ENCODE peak calls at places on chromosomes 1 and 21, in ten cellular contexts. One of them, this sample, is unnamed.
A peak's percentile ranks its signal among the peaks of the same experiment; 100 is the strongest.

GRCh38 chr1:24761582-24761981 is 16.3 kb downstream of the CLIC4 start:
- DNase-seq in right lobe of liver: no peak
- DNase-seq in body of pancreas: no peak
- DNase-seq in thyroid gland: no peak
- DNase-seq in esophagus squamous epithelium: no peak
- DNase-seq in skeletal muscle cell: no peak
- DNase-seq in PC-3: no peak
- DNase-seq in Peyer's patch: no peak
- DNase-seq in AG10803: no peak
- DNase-seq in astrocyte of the cerebellum: no peak
- DNase-seq in this sample: no peak

GRCh38 chr1:184191181-184191601 is 139.7 kb downstream of the TSEN15 start:
- DNase-seq in right lobe of liver: no peak
- DNase-seq in body of pancreas: peak; percentile 13
- DNase-seq in thyroid gland: no peak
- DNase-seq in esophagus squamous epithelium: no peak
- DNase-seq in skeletal muscle cell: peak; percentile 79
- DNase-seq in PC-3: no peak
- DNase-seq in Peyer's patch: no peak
- DNase-seq in AG10803: peak; percentile 96
- DNase-seq in astrocyte of the cerebellum: peak; percentile 58
- DNase-seq in this sample: peak; percentile 60

GRCh38 chr1:84539972-84540371 is 33.6 kb upstream of the GNG5 start:
- DNase-seq in right lobe of liver: no peak
- DNase-seq in body of pancreas: no peak
- DNase-seq in thyroid gland: no peak
- DNase-seq in esophagus squamous epithelium: no peak
- DNase-seq in skeletal muscle cell: no peak
- DNase-seq in PC-3: peak; percentile 76
- DNase-seq in Peyer's patch: no peak
- DNase-seq in AG10803: no peak
- DNase-seq in astrocyte of the cerebellum: no peak
- DNase-seq in this sample: peak; percentile 28

GRCh38 chr1:236023926-236024565 is 40.8 kb downstream of the NID1 start:
- DNase-seq in right lobe of liver: no peak
- DNase-seq in body of pancreas: no peak
- DNase-seq in thyroid gland: no peak
- DNase-seq in esophagus squamous epithelium: no peak
- DNase-seq in skeletal muscle cell: no peak
- DNase-seq in PC-3: peak; percentile 35
- DNase-seq in Peyer's patch: no peak
- DNase-seq in AG10803: no peak
- DNase-seq in astrocyte of the cerebellum: no peak
- DNase-seq in this sample: no peak

GRCh38 chr1:83692524-83693336 is 306.2 kb downstream of the TTLL7 start:
- DNase-seq in right lobe of liver: peak; percentile 57
- DNase-seq in body of pancreas: peak; percentile 32
- DNase-seq in thyroid gland: peak; percentile 14
- DNase-seq in esophagus squamous epithelium: no peak
- DNase-seq in skeletal muscle cell: no peak
- DNase-seq in PC-3: peak; percentile 16
- DNase-seq in Peyer's patch: no peak
- DNase-seq in AG10803: no peak
- DNase-seq in astrocyte of the cerebellum: no peak
- DNase-seq in this sample: peak; percentile 25

GRCh38 chr1:94743866-94744265 is 76.3 kb upstream of the SLC44A3 start:
- DNase-seq in right lobe of liver: no peak
- DNase-seq in body of pancreas: no peak
- DNase-seq in thyroid gland: peak; percentile 51
- DNase-seq in esophagus squamous epithelium: no peak
- DNase-seq in skeletal muscle cell: peak; percentile 83
- DNase-seq in PC-3: no peak
- DNase-seq in Peyer's patch: no peak
- DNase-seq in AG10803: no peak
- DNase-seq in astrocyte of the cerebellum: no peak
- DNase-seq in this sample: no peak

GRCh38 chr1:152186556-152187285 is 27.7 kb upstream of the RPTN start:
- DNase-seq in right lobe of liver: no peak
- DNase-seq in body of pancreas: no peak
- DNase-seq in thyroid gland: no peak
- DNase-seq in esophagus squamous epithelium: no peak
- DNase-seq in skeletal muscle cell: no peak
- DNase-seq in PC-3: peak; percentile 47
- DNase-seq in Peyer's patch: no peak
- DNase-seq in AG10803: no peak
- DNase-seq in astrocyte of the cerebellum: no peak
- DNase-seq in this sample: no peak

GRCh38 chr1:115781830-115782229 is 13.3 kb upstream of the CASQ2 start:
- DNase-seq in right lobe of liver: no peak
- DNase-seq in body of pancreas: no peak
- DNase-seq in thyroid gland: no peak
- DNase-seq in esophagus squamous epithelium: no peak
- DNase-seq in skeletal muscle cell: no peak
- DNase-seq in PC-3: no peak
- DNase-seq in Peyer's patch: no peak
- DNase-seq in AG10803: no peak
- DNase-seq in astrocyte of the cerebellum: no peak
- DNase-seq in this sample: no peak

GRCh38 chr1:15332952-15333715 is 76.6 kb upstream of the EFHD2 start:
- DNase-seq in right lobe of liver: no peak
- DNase-seq in body of pancreas: no peak
- DNase-seq in thyroid gland: peak; percentile 39
- DNase-seq in esophagus squamous epithelium: no peak
- DNase-seq in skeletal muscle cell: no peak
- DNase-seq in PC-3: no peak
- DNase-seq in Peyer's patch: no peak
- DNase-seq in AG10803: no peak
- DNase-seq in astrocyte of the cerebellum: no peak
- DNase-seq in this sample: no peak

GRCh38 chr21:26011292-26011940 is 159.2 kb downstream of the APP start:
- DNase-seq in right lobe of liver: no peak
- DNase-seq in body of pancreas: no peak
- DNase-seq in thyroid gland: no peak
- DNase-seq in esophagus squamous epithelium: no peak
- DNase-seq in skeletal muscle cell: no peak
- DNase-seq in PC-3: no peak
- DNase-seq in Peyer's patch: no peak
- DNase-seq in AG10803: no peak
- DNase-seq in astrocyte of the cerebellum: no peak
- DNase-seq in this sample: no peak

GRCh38 chr1:242824435-242824834 is 299.9 kb upstream of the PLD5 start:
- DNase-seq in right lobe of liver: no peak
- DNase-seq in body of pancreas: no peak
- DNase-seq in thyroid gland: no peak
- DNase-seq in esophagus squamous epithelium: no peak
- DNase-seq in skeletal muscle cell: no peak
- DNase-seq in PC-3: peak; percentile 60
- DNase-seq in Peyer's patch: no peak
- DNase-seq in AG10803: peak; percentile 5
- DNase-seq in astrocyte of the cerebellum: peak; percentile 24
- DNase-seq in this sample: peak; percentile 9

GRCh38 chr1:244970236-244970652 is 105.9 kb upstream of the HNRNPU start:
- DNase-seq in right lobe of liver: peak; percentile 82
- DNase-seq in body of pancreas: peak; percentile 79
- DNase-seq in thyroid gland: peak; percentile 81
- DNase-seq in esophagus squamous epithelium: peak; percentile 41
- DNase-seq in skeletal muscle cell: no peak
- DNase-seq in PC-3: peak; percentile 65
- DNase-seq in Peyer's patch: peak; percentile 70
- DNase-seq in AG10803: peak; percentile 78
- DNase-seq in astrocyte of the cerebellum: no peak
- DNase-seq in this sample: no peak

GRCh38 chr21:34596561-34597271 is 18.2 kb downstream of the RCAN1 start:
- DNase-seq in right lobe of liver: no peak
- DNase-seq in body of pancreas: no peak
- DNase-seq in thyroid gland: no peak
- DNase-seq in esophagus squamous epithelium: no peak
- DNase-seq in skeletal muscle cell: no peak
- DNase-seq in PC-3: no peak
- DNase-seq in Peyer's patch: no peak
- DNase-seq in AG10803: no peak
- DNase-seq in astrocyte of the cerebellum: no peak
- DNase-seq in this sample: no peak

GRCh38 chr1:70090146-70090545 is 115.2 kb downstream of the LRRC40 start:
- DNase-seq in right lobe of liver: no peak
- DNase-seq in body of pancreas: no peak
- DNase-seq in thyroid gland: no peak
- DNase-seq in esophagus squamous epithelium: no peak
- DNase-seq in skeletal muscle cell: peak; percentile 13
- DNase-seq in PC-3: no peak
- DNase-seq in Peyer's patch: no peak
- DNase-seq in AG10803: peak; percentile 46
- DNase-seq in astrocyte of the cerebellum: no peak
- DNase-seq in this sample: no peak

GRCh38 chr1:203038217-203038741 is 12.0 kb downstream of the PPFIA4 start:
- DNase-seq in right lobe of liver: peak; percentile 39
- DNase-seq in body of pancreas: peak; percentile 20
- DNase-seq in thyroid gland: no peak
- DNase-seq in esophagus squamous epithelium: no peak
- DNase-seq in skeletal muscle cell: peak; percentile 74
- DNase-seq in PC-3: peak; percentile 63
- DNase-seq in Peyer's patch: no peak
- DNase-seq in AG10803: peak; percentile 85
- DNase-seq in astrocyte of the cerebellum: peak; percentile 24
- DNase-seq in this sample: peak; percentile 82

GRCh38 chr1:26350701-26351590 is 3.0 kb downstream of the CRYBG2 start:
- DNase-seq in right lobe of liver: no peak
- DNase-seq in body of pancreas: no peak
- DNase-seq in thyroid gland: no peak
- DNase-seq in esophagus squamous epithelium: no peak
- DNase-seq in skeletal muscle cell: no peak
- DNase-seq in PC-3: peak; percentile 42
- DNase-seq in Peyer's patch: no peak
- DNase-seq in AG10803: no peak
- DNase-seq in astrocyte of the cerebellum: no peak
- DNase-seq in this sample: peak; percentile 41

GRCh38 chr1:46492269-46492853 is 2.7 kb downstream of the DMBX1 start:
- DNase-seq in right lobe of liver: no peak
- DNase-seq in body of pancreas: no peak
- DNase-seq in thyroid gland: no peak
- DNase-seq in esophagus squamous epithelium: no peak
- DNase-seq in skeletal muscle cell: no peak
- DNase-seq in PC-3: no peak
- DNase-seq in Peyer's patch: no peak
- DNase-seq in AG10803: no peak
- DNase-seq in astrocyte of the cerebellum: no peak
- DNase-seq in this sample: no peak

DNA sequence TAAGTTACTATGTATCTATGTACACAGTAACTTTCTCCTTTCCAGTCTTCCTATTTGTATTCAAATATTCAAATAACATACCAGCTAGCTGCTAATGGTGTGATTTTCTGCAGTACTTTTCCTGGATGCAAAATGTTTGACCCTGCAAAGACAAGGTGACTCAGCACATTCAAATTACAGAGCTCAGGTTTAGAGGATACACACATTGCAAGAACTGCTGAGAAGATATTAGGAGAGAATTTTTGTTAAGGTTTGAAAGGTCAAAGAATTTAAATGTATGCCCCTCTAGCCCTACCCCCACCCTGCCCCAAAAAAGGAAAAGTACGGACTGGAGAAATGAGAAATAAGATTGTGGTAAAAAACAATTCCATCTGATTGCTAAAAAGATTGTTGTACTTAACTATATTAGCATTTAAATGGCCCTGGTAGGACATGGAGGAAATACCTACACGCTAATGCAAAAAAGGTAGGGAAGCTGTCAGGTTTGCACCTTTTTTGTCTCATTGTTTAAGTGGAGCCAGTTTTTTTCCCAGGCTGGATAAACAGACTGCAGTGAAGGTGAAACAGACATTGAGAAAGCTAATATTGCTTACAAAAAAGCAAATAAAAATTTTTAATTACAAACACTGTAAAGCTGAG is 45.6 kb downstream of the ZNF281 start:
- DNase-seq in right lobe of liver: no peak
- DNase-seq in body of pancreas: no peak
- DNase-seq in thyroid gland: no peak
- DNase-seq in esophagus squamous epithelium: no peak
- DNase-seq in skeletal muscle cell: no peak
- DNase-seq in PC-3: peak; percentile 56
- DNase-seq in Peyer's patch: no peak
- DNase-seq in AG10803: peak; percentile 55
- DNase-seq in astrocyte of the cerebellum: no peak
- DNase-seq in this sample: peak; percentile 55
- H3K4me3 ChIP-seq in right lobe of liver: no peak overlapping the region
- H3K4me3 ChIP-seq in body of pancreas: no peak overlapping the region
- H3K4me3 ChIP-seq in thyroid gland: no peak overlapping the region
- H3K4me3 ChIP-seq in esophagus squamous epithelium: no peak overlapping the region
- H3K4me3 ChIP-seq in skeletal muscle cell: no peak overlapping the region
- H3K4me3 ChIP-seq in PC-3: no peak overlapping the region
- H3K4me3 ChIP-seq in Peyer's patch: no peak overlapping the region
- H3K4me3 ChIP-seq in AG10803: no peak overlapping the region
- H3K4me3 ChIP-seq in astrocyte of the cerebellum: no peak overlapping the region
- H3K4me3 ChIP-seq in this sample: no peak overlapping the region

DNA sequence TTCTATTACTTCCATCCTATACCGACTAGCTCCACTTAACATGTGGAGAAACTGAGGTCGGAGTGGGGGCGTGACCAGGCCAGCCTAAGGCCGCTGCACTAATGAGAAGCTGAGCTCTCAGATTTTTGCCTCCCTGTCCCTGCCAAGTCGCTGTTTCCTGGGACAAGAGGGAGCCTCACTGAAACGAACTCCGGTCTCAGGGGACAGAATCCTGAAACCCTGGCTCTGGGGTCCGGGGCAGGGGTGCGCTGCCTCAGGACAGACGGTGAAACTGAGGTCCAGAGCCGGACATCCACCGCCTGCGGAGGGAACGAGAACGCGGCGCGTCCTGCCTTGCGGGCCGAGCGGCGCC is 219 bp upstream of the GPX7 start:
- DNase-seq in right lobe of liver: no peak
- DNase-seq in body of pancreas: no peak
- DNase-seq in thyroid gland: peak; percentile 19
- DNase-seq in esophagus squamous epithelium: no peak
- DNase-seq in skeletal muscle cell: no peak
- DNase-seq in PC-3: no peak
- DNase-seq in Peyer's patch: no peak
- DNase-seq in AG10803: no peak
- DNase-seq in astrocyte of the cerebellum: no peak
- DNase-seq in this sample: peak; percentile 16
- H3K4me3 ChIP-seq in right lobe of liver: peak overlapping the region; percentile 51
- H3K4me3 ChIP-seq in body of pancreas: peak overlapping the region; percentile 26
- H3K4me3 ChIP-seq in thyroid gland: no peak overlapping the region
- H3K4me3 ChIP-seq in esophagus squamous epithelium: peak overlapping the region; percentile 37
- H3K4me3 ChIP-seq in skeletal muscle cell: peak overlapping the region; percentile 43
- H3K4me3 ChIP-seq in PC-3: no peak overlapping the region
- H3K4me3 ChIP-seq in Peyer's patch: peak overlapping the region; percentile 61
- H3K4me3 ChIP-seq in AG10803: peak overlapping the region; percentile 62
- H3K4me3 ChIP-seq in astrocyte of the cerebellum: peak overlapping the region; percentile 42
- H3K4me3 ChIP-seq in this sample: peak overlapping the region; percentile 28

GRCh38 chr1:225811622-225812487 is 1.9 kb downstream of the EPHX1 start:
- DNase-seq in right lobe of liver: peak; percentile 79
- DNase-seq in body of pancreas: peak; percentile 53
- DNase-seq in thyroid gland: no peak
- DNase-seq in esophagus squamous epithelium: no peak
- DNase-seq in skeletal muscle cell: no peak
- DNase-seq in PC-3: peak; percentile 50
- DNase-seq in Peyer's patch: no peak
- DNase-seq in AG10803: peak; percentile 25
- DNase-seq in astrocyte of the cerebellum: no peak
- DNase-seq in this sample: peak; percentile 34
- H3K4me3 ChIP-seq in right lobe of liver: peak overlapping the region; percentile 70
- H3K4me3 ChIP-seq in body of pancreas: no peak overlapping the region
- H3K4me3 ChIP-seq in thyroid gland: no peak overlapping the region
- H3K4me3 ChIP-seq in esophagus squamous epithelium: peak overlapping the region; percentile 68
- H3K4me3 ChIP-seq in skeletal muscle cell: no peak overlapping the region
- H3K4me3 ChIP-seq in PC-3: peak overlapping the region; percentile 87
- H3K4me3 ChIP-seq in Peyer's patch: peak overlapping the region; percentile 82
- H3K4me3 ChIP-seq in AG10803: peak overlapping the region; percentile 63
- H3K4me3 ChIP-seq in astrocyte of the cerebellum: peak overlapping the region; percentile 64
- H3K4me3 ChIP-seq in this sample: peak overlapping the region; percentile 50

GRCh38 chr1:156502749-156503671 is 2.4 kb upstream of the MEF2D start:
- DNase-seq in right lobe of liver: no peak
- DNase-seq in body of pancreas: peak; percentile 59
- DNase-seq in thyroid gland: peak; percentile 92
- DNase-seq in esophagus squamous epithelium: no peak
- DNase-seq in skeletal muscle cell: peak; percentile 92
- DNase-seq in PC-3: peak; percentile 98
- DNase-seq in Peyer's patch: no peak
- DNase-seq in AG10803: peak; percentile 95
- DNase-seq in astrocyte of the cerebellum: peak; percentile 72
- DNase-seq in this sample: peak; percentile 97
- H3K4me3 ChIP-seq in right lobe of liver: no peak overlapping the region
- H3K4me3 ChIP-seq in body of pancreas: no peak overlapping the region
- H3K4me3 ChIP-seq in thyroid gland: no peak overlapping the region
- H3K4me3 ChIP-seq in esophagus squamous epithelium: no peak overlapping the region
- H3K4me3 ChIP-seq in skeletal muscle cell: no peak overlapping the region
- H3K4me3 ChIP-seq in PC-3: peak overlapping the region; percentile 29
- H3K4me3 ChIP-seq in Peyer's patch: peak overlapping the region; percentile 37
- H3K4me3 ChIP-seq in AG10803: peak overlapping the region; percentile 37
- H3K4me3 ChIP-seq in astrocyte of the cerebellum: no peak overlapping the region
- H3K4me3 ChIP-seq in this sample: peak overlapping the region; percentile 37

This sample was measured in cardiac fibroblast.